ENCODE peak calls at places on chromosome 3, in six cellular contexts. F, V, H, S, N and U are unnamed samples.

GRCh38 chr3:33115024-33115768 is 1.4 kb downstream of the CRTAP start:
- DNase-seq in H (no peak), F (peak; percentile 76), N (peak; percentile 92), V (peak; percentile 77), S (peak; percentile 24), U (peak; percentile 89)

GRCh38 chr3:181330821-181331563 is 341.5 kb upstream of the DNAJC19 start:
- DNase-seq in H (no peak), S (no peak), N (no peak), F (no peak), V (no peak), U (no peak)

GRCh38 chr3:148694116-148694515 is 3.6 kb upstream of the AGTR1 start:
- DNase-seq in H (no peak), N (no peak), V (no peak), S (no peak), F (no peak), U (no peak)

GRCh38 chr3:169041677-169042171 is 621.8 kb downstream of the MECOM start:
- DNase-seq in F (peak; percentile 69), H (peak; percentile 18), N (peak; percentile 60), V (peak; percentile 41), S (no peak), U (peak; percentile 80)

GRCh38 chr3:140276698-140277097 is 341.7 kb downstream of the CLSTN2 start:
- DNase-seq in S (peak; percentile 27), F (peak; percentile 46), N (peak; percentile 32), H (no peak), V (no peak), U (peak; percentile 10)

GRCh38 chr3:51063074-51063473 is 322.0 kb upstream of the MANF start:
- DNase-seq in H (no peak), F (peak; percentile 4), V (no peak), N (no peak), S (no peak), U (no peak)

GRCh38 chr3:32569540-32570425 is 875 bp downstream of the DYNC1LI1 start:
- DNase-seq in N (peak; percentile 66), V (no peak), S (peak; percentile 75), F (peak; percentile 50), H (peak; percentile 32), U (peak; percentile 54)

GRCh38 chr3:122104515-122105194 is 49.5 kb downstream of the CD86 start:
- DNase-seq in N (no peak), S (peak; percentile 50), H (no peak), F (no peak), V (no peak), U (no peak)

GRCh38 chr3:173889522-173890055 is 492.0 kb downstream of the NLGN1 start:
- DNase-seq in N (no peak), F (no peak), H (no peak), V (no peak), S (no peak), U (peak; percentile 39)

GRCh38 chr3:58647661-58648141 is 18.9 kb downstream of the FAM3D start:
- DNase-seq in S (no peak), V (no peak), F (no peak), H (no peak), N (peak; percentile 68), U (no peak)

GRCh38 chr3:194532591-194532990 is 45.8 kb upstream of the ATP13A3 start:
- DNase-seq in F (peak; percentile 78), S (no peak), H (no peak), N (no peak), V (no peak), U (peak; percentile 60)

GRCh38 chr3:130759692-130760338 is 13.2 kb upstream of the PIK3R4 start:
- DNase-seq in V (peak; percentile 16), N (peak; percentile 79), H (peak; percentile 76), F (peak; percentile 74), S (peak; percentile 78), U (peak; percentile 52)

GRCh38 chr3:148883163-148883562 is 18.1 kb downstream of the CPA3 start:
- DNase-seq in V (no peak), S (no peak), N (no peak), H (no peak), F (no peak), U (no peak)

GRCh38 chr3:23439080-23439479 is 236.0 kb downstream of the UBE2E2 start:
- DNase-seq in S (no peak), H (no peak), V (no peak), F (no peak), N (no peak), U (no peak)

GRCh38 chr3:187739125-187739560 is 6.1 kb downstream of the BCL6 start:
- DNase-seq in H (peak; percentile 78), F (no peak), S (no peak), V (no peak), N (no peak), U (no peak)

GRCh38 chr3:105195260-105195659 is 171.4 kb upstream of the ALCAM start:
- DNase-seq in S (no peak), V (peak; percentile 3), N (peak; percentile 57), F (peak; percentile 28), H (no peak), U (peak; percentile 63)

GRCh38 chr3:58008140-58009025 is at the start of gene FLNB:
- DNase-seq in V (no peak), H (peak; percentile 36), S (peak; percentile 81), F (peak; percentile 63), N (peak; percentile 74), U (peak; percentile 56)

GRCh38 chr3:23710555-23710954 is 95.2 kb upstream of the UBE2E1 start:
- DNase-seq in H (no peak), S (no peak), F (no peak), N (no peak), V (no peak), U (peak; percentile 78)

GRCh38 chr3:179702271-179702947 is 49.6 kb downstream of the USP13 start:
- DNase-seq in S (no peak), F (no peak), N (no peak), H (no peak), V (no peak), U (no peak)

GRCh38 chr3:50267280-50267913 is 1.6 kb upstream of the SEMA3B start:
- DNase-seq in N (no peak), F (no peak), V (no peak), H (no peak), S (no peak), U (no peak)

GRCh38 chr3:105997466-105997799 is 128.6 kb upstream of the CBLB start:
- DNase-seq in N (no peak), F (no peak), S (no peak), H (no peak), V (no peak), U (no peak)

GRCh38 chr3:124178531-124178930 is 186.6 kb upstream of the ROPN1 start:
- DNase-seq in S (no peak), H (no peak), V (no peak), N (peak; percentile 57), F (peak; percentile 32), U (no peak)

GRCh38 chr3:30617069-30617468 is 10.7 kb downstream of the TGFBR2 start:
- DNase-seq in N (no peak), S (no peak), H (no peak), V (no peak), F (no peak), U (no peak)

GRCh38 chr3:57911588-57911987 is 96.6 kb upstream of the FLNB start:
- DNase-seq in H (no peak), N (no peak), V (no peak), F (peak; percentile 23), S (no peak), U (peak; percentile 52)